ENCODE peak calls at places on chromosomes 11 and 22, in five cellular contexts. O is tibial nerve, R is OCI-LY7, S is uterus, Q is mucosa of descending colon. C is an unnamed sample.

GRCh38 chr11:124865181-124865901 is at the start of gene ROBO3:
- DNase-seq in O (no peak), R (no peak), S (no peak), Q (no peak), C (no peak)

GRCh38 chr11:65355776-65356393 is 1.3 kb downstream of the TIGD3 start:
- DNase-seq in O (no peak), R (no peak), S (peak; percentile 36), Q (peak; percentile 72), C (peak; percentile 91)

GRCh38 chr22:29727248-29727551 is 7.4 kb downstream of the CABP7 start:
- DNase-seq in O (no peak), R (peak; percentile 30), S (peak; percentile 49), Q (no peak), C (no peak)

GRCh38 chr22:39820266-39820665 is 73.3 kb downstream of the ENTHD1 start:
- DNase-seq in O (no peak), R (no peak), S (no peak), Q (no peak), C (no peak)

GRCh38 chr11:32892355-32893090 is at the start of gene QSER1:
- DNase-seq in O (peak; percentile 45), R (peak; percentile 81), S (peak; percentile 71), Q (peak; percentile 83), C (no peak)

GRCh38 chr11:79198898-79199250 is 242.0 kb downstream of the TENM4 start:
- DNase-seq in O (no peak), R (no peak), S (no peak), Q (no peak), C (no peak)

GRCh38 chr11:6387811-6388599 is 2.3 kb upstream of the SMPD1 start:
- DNase-seq in O (no peak), R (no peak), S (no peak), Q (no peak), C (no peak)

GRCh38 chr11:2295971-2296912 is 5.5 kb downstream of the C11orf21 start:
- DNase-seq in O (no peak), R (no peak), S (peak; percentile 9), Q (no peak), C (no peak)

GRCh38 chr11:114607753-114608459 is 12.3 kb upstream of the NXPE4 start:
- DNase-seq in O (no peak), R (no peak), S (no peak), Q (no peak), C (no peak)

GRCh38 chr11:3669742-3670183 is 1.4 kb downstream of the CHRNA10 start:
- DNase-seq in O (no peak), R (no peak), S (no peak), Q (no peak), C (no peak)

GRCh38 chr11:69292221-69292648 is 1.7 kb upstream of the MYEOV start:
- DNase-seq in O (no peak), R (peak; percentile 52), S (no peak), Q (no peak), C (peak; percentile 27)

GRCh38 chr11:107157146-107157808 is 139.0 kb upstream of the GUCY1A2 start:
- DNase-seq in O (no peak), R (no peak), S (no peak), Q (no peak), C (no peak)

GRCh38 chr11:123505546-123506299 is 75.7 kb downstream of the GRAMD1B start:
- DNase-seq in O (no peak), R (no peak), S (no peak), Q (no peak), C (no peak)

GRCh38 chr11:10302294-10302743 is 2.6 kb upstream of the ADM start:
- DNase-seq in O (no peak), R (no peak), S (no peak), Q (no peak), C (no peak)

GRCh38 chr11:10294289-10294953 is 402 bp upstream of the SBF2 start:
- DNase-seq in O (no peak), R (no peak), S (peak; percentile 66), Q (peak; percentile 71), C (no peak)

GRCh38 chr11:10295056-10295901 is 1.3 kb upstream of the SBF2 start:
- DNase-seq in O (no peak), R (no peak), S (no peak), Q (no peak), C (no peak)

GRCh38 chr11:10301656-10302293 is 3.1 kb upstream of the ADM start:
- DNase-seq in O (no peak), R (no peak), S (no peak), Q (no peak), C (no peak)

GRCh38 chr11:10298342-10298741 is 4.3 kb upstream of the SBF2 start:
- DNase-seq in O (no peak), R (no peak), S (no peak), Q (no peak), C (no peak)
- TF ChIP-seq CTCF in O (no peak), R (peak; percentile 35), S (no peak), Q (no peak), C (peak; percentile 47)

GRCh38 chr11:119297938-119298337 is 19.0 kb downstream of the MCAM start:
- DNase-seq in O (no peak), R (no peak), S (no peak), Q (no peak), C (no peak)

GRCh38 chr11:119293461-119293860 is 23.5 kb downstream of the MCAM start:
- DNase-seq in O (no peak), R (no peak), S (no peak), Q (no peak), C (no peak)

GRCh38 chr11:119298726-119299125 is 18.2 kb downstream of the MCAM start:
- DNase-seq in O (no peak), R (no peak), S (no peak), Q (no peak), C (no peak)

GRCh38 chr11:119290894-119291497 is 25.9 kb downstream of the MCAM start:
- DNase-seq in O (no peak), R (no peak), S (no peak), Q (no peak), C (no peak)

DNA sequence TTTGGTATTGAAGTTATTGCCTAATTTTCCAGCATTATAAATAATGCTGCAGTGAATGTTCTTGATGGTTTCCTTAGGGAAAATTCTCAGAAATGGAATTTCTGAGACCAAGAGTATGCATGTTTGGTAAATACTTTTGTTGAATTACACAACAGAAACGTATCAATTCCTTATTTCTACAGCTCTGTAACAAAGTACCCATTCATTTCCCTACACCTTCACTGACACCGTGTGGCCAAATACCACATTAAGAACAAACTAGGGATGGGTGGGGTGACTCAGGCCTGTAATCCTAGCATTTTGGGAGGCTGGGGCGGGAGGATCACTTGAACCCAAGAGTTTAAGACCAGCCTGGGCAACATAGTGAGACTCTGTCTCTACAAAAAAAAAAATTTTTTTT is 21.8 kb downstream of the MCAM start:
- DNase-seq in O (no peak), R (peak; percentile 26), S (no peak), Q (no peak), C (no peak)
- TF ChIP-seq CTCF in O (no peak), R (peak; percentile 63), S (no peak), Q (no peak), C (peak; percentile 54)

GRCh38 chr11:83194284-83195175 is 1.0 kb downstream of the ANKRD42 start:
- DNase-seq in O (peak; percentile 33), R (peak; percentile 56), S (peak; percentile 76), Q (peak; percentile 80), C (no peak)

GRCh38 chr11:83192846-83193245 is 666 bp upstream of the ANKRD42 start:
- DNase-seq in O (no peak), R (no peak), S (no peak), Q (no peak), C (no peak)

GRCh38 chr11:83191986-83192385 is 1.5 kb upstream of the ANKRD42 start:
- DNase-seq in O (no peak), R (no peak), S (no peak), Q (no peak), C (no peak)

GRCh38 chr11:83195176-83195531 is 1.6 kb downstream of the ANKRD42 start:
- DNase-seq in O (no peak), R (no peak), S (no peak), Q (no peak), C (no peak)

GRCh38 chr11:83193315-83194283 is at the start of gene ANKRD42:
- DNase-seq in O (peak; percentile 83), R (peak; percentile 92), S (peak; percentile 90), Q (peak; percentile 93), C (peak; percentile 96)
- TF ChIP-seq CTCF in O (no peak), R (peak; percentile 29), S (peak; percentile 30), Q (no peak), C (peak; percentile 17)

GRCh38 chr11:17905477-17905876 is 107.4 kb downstream of the SERGEF start:
- DNase-seq in O (no peak), R (peak; percentile 9), S (no peak), Q (no peak), C (no peak)

GRCh38 chr11:17907046-17907445 is 105.8 kb downstream of the SERGEF start:
- DNase-seq in O (no peak), R (no peak), S (no peak), Q (no peak), C (no peak)

GRCh38 chr11:17906436-17906835 is 106.4 kb downstream of the SERGEF start:
- DNase-seq in O (no peak), R (peak; percentile 9), S (no peak), Q (no peak), C (no peak)
- TF ChIP-seq CTCF in O (no peak), R (peak; percentile 37), S (no peak), Q (no peak), C (peak; percentile 49)